ENCODE peak calls at places on chromosomes 12 and 14, in four cellular contexts. E is NCI-H460, M is NCI-H187 treated with DMSO at 0.1 percent for 48 hours, L is cardiac muscle cell. R is an unnamed sample.

GRCh38 chr12:76586764-76587395 is 27.3 kb upstream of the OSBPL8 start:
- DNase-seq in L (peak), E (peak), M (no peak), R (peak)

GRCh38 chr14:35412281-35413057 is 7.9 kb upstream of the NFKBIA start:
- DNase-seq in E (no peak), M (peak), L (no peak), R (no peak)

GRCh38 chr12:112401054-112401453 is 8.4 kb downstream of the RPL6 start:
- DNase-seq in L (no peak), M (no peak), E (no peak), R (no peak)

GRCh38 chr12:31507966-31508365 is 83.0 kb downstream of the DENND5B start:
- DNase-seq in L (peak), E (no peak), M (no peak), R (no peak)

GRCh38 chr12:1906579-1906978 is 11.9 kb downstream of the CACNA2D4 start:
- DNase-seq in M (no peak), L (no peak), E (no peak), R (no peak)

GRCh38 chr14:49553106-49553505 is 33.1 kb downstream of the RPS29 start:
- DNase-seq in M (no peak), L (no peak), E (no peak), R (no peak)

GRCh38 chr12:106645074-106645421 is 62.2 kb downstream of the RFX4 start:
- DNase-seq in E (peak), M (no peak), L (peak), R (no peak)

GRCh38 chr14:90301580-90302181 is 30.1 kb downstream of the NRDE2 start:
- DNase-seq in L (peak), E (peak), M (peak), R (peak)

GRCh38 chr12:94038605-94039004 is 109.8 kb upstream of the PLXNC1 start:
- DNase-seq in M (no peak), L (no peak), E (no peak), R (no peak)

GRCh38 chr12:121523741-121524140 is 57.1 kb downstream of the KDM2B start:
- DNase-seq in M (no peak), L (no peak), E (no peak), R (no peak)

GRCh38 chr14:96863327-96863985 is 66.3 kb downstream of the VRK1 start:
- DNase-seq in E (no peak), L (peak), M (no peak), R (no peak)

GRCh38 chr12:109111775-109112491 is 4.5 kb upstream of the ACACB start:
- DNase-seq in E (peak), L (peak), M (no peak), R (peak)

GRCh38 chr12:76890407-76891143 is 11.8 kb upstream of the CSRP2 start:
- DNase-seq in L (no peak), E (no peak), M (no peak), R (peak)

GRCh38 chr14:58216544-58216943 is 16.6 kb downstream of the ACTR10 start:
- DNase-seq in E (no peak), L (no peak), M (no peak), R (no peak)

GRCh38 chr14:100832311-100832960 is 6.5 kb downstream of the MEG3 start:
- DNase-seq in L (no peak), M (no peak), E (no peak), R (no peak)

GRCh38 chr12:79884401-79885006 is 50.4 kb downstream of the PPP1R12A start:
- DNase-seq in E (no peak), L (no peak), M (no peak), R (no peak)

GRCh38 chr14:72560331-72560730 is 333.6 kb downstream of the DPF3 start:
- DNase-seq in L (no peak), M (no peak), E (no peak), R (no peak)

GRCh38 chr14:105436891-105437722 is 17.5 kb downstream of the MTA1 start:
- DNase-seq in L (no peak), E (no peak), M (peak), R (peak)

GRCh38 chr14:37592288-37593274 is 2.5 kb downstream of the FOXA1 start:
- DNase-seq in L (no peak), E (no peak), M (no peak), R (no peak)

R was measured in RPMI8226.